ENCODE peak calls at places on chromosomes 7 and 10, in seven cellular contexts. L is Panc1, W is SK-N-SH, F is K562, N is H1, P is HCT116, E is GM12878. A is an unnamed sample.

GRCh38 chr7:99030951-99031350 is 113.0 kb downstream of the SMURF1 start:
- DNase-seq in L (no peak), W (no peak), F (no peak), N (no peak), P (no peak), E (no peak), A (no peak)

GRCh38 chr7:111090834-111091233 is at the start of gene LRRN3:
- DNase-seq in L (no peak), W (peak), F (peak), N (no peak), P (no peak), E (no peak), A (no peak)

GRCh38 chr7:73834626-73835191 is 3.9 kb downstream of the CLDN4 start:
- DNase-seq in L (no peak), W (peak), F (no peak), N (no peak), P (no peak), E (no peak), A (no peak)

GRCh38 chr10:60299961-60300883 is 89.5 kb downstream of the ANK3 start:
- DNase-seq in L (no peak), W (no peak), F (peak), N (no peak), P (no peak), E (no peak), A (no peak)

GRCh38 chr10:124739996-124740373 is 4.2 kb downstream of the FAM53B start:
- DNase-seq in L (no peak), W (no peak), F (no peak), N (no peak), P (no peak), E (no peak), A (no peak)

GRCh38 chr10:114624422-114624821 is 33.7 kb downstream of the ABLIM1 start:
- DNase-seq in L (no peak), W (no peak), F (no peak), N (no peak), P (no peak), E (no peak), A (no peak)

GRCh38 chr10:78362406-78363022 is 328.9 kb downstream of the RPS24 start:
- DNase-seq in L (no peak), W (no peak), F (no peak), N (no peak), P (no peak), E (no peak), A (no peak)

GRCh38 chr10:118047363-118047719 is 600 bp upstream of the RAB11FIP2 start:
- DNase-seq in L (no peak), W (no peak), F (peak), N (no peak), P (no peak), E (no peak), A (no peak)

GRCh38 chr10:89398003-89398749 is 5.8 kb downstream of the IFIT1 start:
- DNase-seq in L (no peak), W (no peak), F (no peak), N (no peak), P (no peak), E (no peak), A (no peak)

GRCh38 chr10:118840071-118840775 is 85.5 kb upstream of the CACUL1 start:
- DNase-seq in L (no peak), W (no peak), F (peak), N (no peak), P (peak), E (no peak), A (no peak)

GRCh38 chr10:49374740-49375139 is 21.1 kb downstream of the DRGX start:
- DNase-seq in L (no peak), W (no peak), F (no peak), N (no peak), P (no peak), E (no peak), A (no peak)

GRCh38 chr10:49379596-49380410 is 16.1 kb downstream of the DRGX start:
- DNase-seq in L (no peak), W (no peak), F (peak), N (no peak), P (peak), E (no peak), A (peak)

GRCh38 chr10:49375611-49376010 is 20.3 kb downstream of the DRGX start:
- DNase-seq in L (no peak), W (no peak), F (no peak), N (no peak), P (no peak), E (no peak), A (no peak)

GRCh38 chr10:49381111-49381900 is 14.6 kb downstream of the DRGX start:
- DNase-seq in L (no peak), W (no peak), F (no peak), N (no peak), P (no peak), E (no peak), A (no peak)

DNA sequence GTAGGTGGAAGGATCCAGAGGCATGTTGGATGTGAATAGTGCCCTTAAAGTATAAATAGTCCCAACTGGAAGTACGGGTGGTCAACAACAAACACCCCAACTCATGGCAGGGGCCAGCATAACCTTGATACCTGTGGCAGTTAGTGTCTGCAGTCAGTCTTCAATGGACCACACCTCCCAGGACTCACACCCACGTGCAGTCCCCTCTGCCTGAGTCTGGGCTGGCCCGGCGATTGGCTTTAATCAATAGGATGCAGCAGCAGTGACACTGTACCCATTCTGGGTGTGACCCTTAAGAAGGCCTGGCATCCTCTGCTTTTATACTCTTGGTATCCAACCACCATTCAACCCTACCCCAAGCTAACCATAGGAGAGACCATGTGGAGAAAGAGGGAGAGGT is 18.6 kb downstream of the DRGX start:
- DNase-seq in L (no peak), W (no peak), F (no peak), N (no peak), P (no peak), E (no peak), A (no peak)
- TF ChIP-seq SIN3A in L (no peak), W (no peak), F (no peak), N (no peak), P (no peak), E (no peak), A (no peak)

DNA sequence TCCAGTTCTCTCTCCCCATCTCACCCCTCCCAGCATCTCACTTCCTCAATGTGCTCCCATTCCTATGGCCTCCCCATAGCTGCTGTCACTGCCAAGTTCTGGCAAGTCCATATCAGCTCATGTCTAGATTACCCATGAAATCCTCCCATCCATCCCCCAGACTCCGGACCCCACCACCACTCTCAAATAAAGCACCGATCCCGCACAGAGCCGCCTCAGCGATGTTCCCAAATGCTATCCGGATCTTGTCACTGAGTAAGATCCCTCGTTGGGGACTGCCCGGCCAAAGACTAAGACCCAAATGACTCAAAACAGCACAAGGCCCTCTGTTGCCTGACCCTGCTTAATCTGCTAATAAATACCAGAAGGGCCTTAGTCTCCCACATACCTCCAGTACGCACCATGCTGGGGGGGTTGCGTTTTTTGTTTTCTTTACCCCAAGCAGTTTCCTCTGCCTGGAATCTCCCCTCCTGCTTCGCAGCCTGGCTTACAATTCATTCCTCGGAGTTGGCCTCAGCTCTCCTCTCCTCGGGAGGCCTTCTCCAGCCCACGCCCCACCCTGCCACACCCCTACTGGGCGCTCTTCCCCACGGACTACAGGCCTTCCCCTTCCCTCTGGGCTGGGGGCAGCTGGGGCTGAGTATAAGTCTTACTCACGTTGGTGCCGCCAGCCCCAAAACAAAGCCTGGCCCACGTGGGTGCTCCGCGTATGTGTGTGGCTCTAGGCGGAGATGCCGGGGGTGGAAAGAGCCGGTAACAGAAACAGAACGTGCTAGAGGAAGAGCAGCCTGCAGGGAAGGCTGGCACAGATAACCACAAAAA is 1.8 kb upstream of the DUSP5 start:
- DNase-seq in L (peak), W (peak), F (peak), N (peak), P (no peak), E (no peak), A (no peak)
- TF ChIP-seq SIN3A in L (no peak), W (peak), F (no peak), N (no peak), P (no peak), E (peak), A (no peak)

GRCh38 chr7:36186359-36186758 is 33.3 kb downstream of the EEPD1 start:
- DNase-seq in L (no peak), W (no peak), F (no peak), N (no peak), P (no peak), E (no peak), A (no peak)
- TF ChIP-seq SIN3A in L (no peak), W (no peak), F (no peak), N (no peak), P (no peak), E (no peak), A (no peak)

GRCh38 chr10:123149162-123149567 is 1.2 kb downstream of the HMX2 start:
- DNase-seq in L (no peak), W (peak), F (no peak), N (no peak), P (no peak), E (no peak), A (no peak)

GRCh38 chr10:123146892-123147634 is 873 bp upstream of the HMX2 start:
- DNase-seq in L (no peak), W (no peak), F (no peak), N (no peak), P (no peak), E (no peak), A (peak)

GRCh38 chr10:123148414-123149161 is 652 bp downstream of the HMX2 start:
- DNase-seq in L (no peak), W (peak), F (no peak), N (peak), P (no peak), E (no peak), A (no peak)

GRCh38 chr10:123146013-123146891 is 1.7 kb upstream of the HMX2 start:
- DNase-seq in L (no peak), W (peak), F (no peak), N (no peak), P (no peak), E (no peak), A (no peak)

GRCh38 chr10:123147635-123148413 is at the start of gene HMX2:
- DNase-seq in L (no peak), W (peak), F (peak), N (peak), P (no peak), E (no peak), A (peak)
- TF ChIP-seq SIN3A in L (no peak), W (no peak), F (no peak), N (no peak), P (no peak), E (peak), A (no peak)

DNA sequence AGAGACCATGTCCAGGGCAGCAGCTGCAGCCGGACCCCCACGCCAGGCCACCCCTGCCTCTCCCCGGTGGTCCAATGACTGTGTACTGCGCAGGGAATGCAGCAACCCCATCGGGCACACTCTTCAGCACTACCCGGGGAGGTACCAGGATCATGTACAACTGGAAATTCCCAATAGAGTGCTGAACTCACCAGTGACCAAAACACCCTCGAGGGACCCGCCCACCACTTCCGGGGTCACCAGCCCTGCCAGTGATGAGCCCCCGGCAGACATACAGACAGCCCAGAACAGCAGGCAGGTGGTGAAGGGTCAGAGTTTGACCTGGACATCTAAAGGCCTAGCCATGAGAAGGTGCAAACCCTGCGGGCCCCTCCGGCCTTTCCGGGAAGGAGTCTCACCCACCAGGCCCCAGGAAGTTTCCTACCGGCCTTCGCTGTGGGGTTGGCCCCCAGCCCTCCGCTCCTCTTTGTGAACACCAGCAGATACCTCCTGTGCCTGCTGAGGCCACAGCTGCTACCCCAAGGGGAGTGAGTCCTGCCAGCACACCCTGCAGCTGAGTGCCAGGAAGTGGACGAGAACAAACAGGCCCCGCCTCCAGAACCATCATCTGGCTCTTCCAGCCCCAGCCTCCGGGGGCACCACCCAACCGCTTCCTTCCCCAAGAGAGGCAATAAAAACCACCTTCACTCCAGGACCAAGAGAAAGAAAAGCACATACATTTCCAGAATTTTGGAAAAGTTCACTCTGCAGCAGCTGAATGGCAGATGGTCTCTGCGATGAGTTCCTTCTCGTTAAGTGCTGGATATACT is 5.0 kb upstream of the ANKRD61 start:
- DNase-seq in L (no peak), W (peak), F (peak), N (peak), P (no peak), E (peak), A (peak)
- TF ChIP-seq SIN3A in L (no peak), W (no peak), F (no peak), N (no peak), P (no peak), E (no peak), A (no peak)

GRCh38 chr7:127955051-127955531 is 76.1 kb downstream of the LRRC4 start:
- DNase-seq in L (no peak), W (peak), F (no peak), N (no peak), P (no peak), E (no peak), A (no peak)

GRCh38 chr7:127953423-127953822 is 77.8 kb downstream of the LRRC4 start:
- DNase-seq in L (no peak), W (no peak), F (no peak), N (no peak), P (no peak), E (no peak), A (no peak)

GRCh38 chr7:127950233-127950935 is 80.9 kb downstream of the LRRC4 start:
- DNase-seq in L (no peak), W (no peak), F (no peak), N (no peak), P (no peak), E (no peak), A (no peak)

GRCh38 chr7:127954371-127954770 is 76.9 kb downstream of the LRRC4 start:
- DNase-seq in L (no peak), W (no peak), F (no peak), N (no peak), P (no peak), E (no peak), A (no peak)

DNA sequence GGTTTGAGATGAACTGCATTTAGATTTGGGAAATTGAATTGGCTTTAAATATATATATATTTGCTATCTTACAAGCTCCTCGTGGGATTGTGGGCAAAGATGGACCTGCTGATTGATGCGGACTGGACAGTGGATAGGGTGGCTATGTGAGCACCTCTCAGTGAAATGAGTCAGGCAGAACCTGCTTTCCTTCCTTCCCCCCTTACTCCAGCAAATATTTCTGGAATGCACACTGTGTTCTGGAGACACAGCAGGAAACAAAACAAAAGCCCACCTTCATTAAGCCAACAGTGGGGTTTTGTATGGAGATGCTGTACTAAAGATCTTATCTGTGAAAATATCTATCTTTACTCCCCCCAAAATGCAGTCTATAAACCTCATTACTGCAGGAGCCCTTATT is 77.3 kb downstream of the LRRC4 start:
- DNase-seq in L (no peak), W (no peak), F (no peak), N (no peak), P (no peak), E (no peak), A (no peak)
- TF ChIP-seq SIN3A in L (no peak), W (no peak), F (no peak), N (no peak), P (no peak), E (no peak), A (no peak)

DNA sequence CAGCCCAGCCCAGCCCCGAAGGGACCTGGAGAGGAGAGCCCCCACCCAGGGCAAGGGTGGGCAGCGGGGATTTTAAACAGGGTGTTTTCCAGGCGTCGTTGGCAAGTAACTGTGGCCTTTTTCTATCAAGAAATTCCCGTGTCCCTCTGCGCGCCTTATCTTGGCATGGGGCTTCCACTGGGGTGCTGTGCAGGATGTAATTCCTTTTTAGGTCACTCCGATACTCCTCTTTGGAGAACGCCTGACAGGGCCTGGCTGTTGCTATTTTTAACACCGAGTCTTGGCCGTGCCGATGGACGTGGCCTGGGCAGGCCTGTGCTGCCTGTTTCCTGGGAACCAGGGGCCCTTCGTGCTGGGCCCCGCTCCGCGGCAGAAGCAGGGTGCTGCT is 93.8 kb downstream of the INPP5A start:
- DNase-seq in L (no peak), W (no peak), F (no peak), N (no peak), P (no peak), E (no peak), A (no peak)
- TF ChIP-seq SIN3A in L (no peak), W (no peak), F (no peak), N (no peak), P (no peak), E (no peak), A (no peak)

GRCh38 chr7:34124765-34125164 is 219.4 kb downstream of the BMPER start:
- DNase-seq in L (no peak), W (no peak), F (no peak), N (no peak), P (no peak), E (no peak), A (no peak)
- TF ChIP-seq SIN3A in L (no peak), W (no peak), F (no peak), N (no peak), P (no peak), E (no peak), A (no peak)

GRCh38 chr10:80322158-80322557 is 32.7 kb upstream of the MAT1A start:
- DNase-seq in L (no peak), W (no peak), F (no peak), N (no peak), P (no peak), E (no peak), A (no peak)
- TF ChIP-seq SIN3A in L (no peak), W (no peak), F (no peak), N (no peak), P (no peak), E (no peak), A (no peak)

GRCh38 chr7:130598056-130598455 is 70.5 kb downstream of the COPG2 start:
- DNase-seq in L (no peak), W (no peak), F (no peak), N (no peak), P (no peak), E (no peak), A (no peak)
- TF ChIP-seq SIN3A in L (no peak), W (no peak), F (no peak), N (no peak), P (no peak), E (no peak), A (no peak)